ENCODE peak calls at places on chromosomes 12 and 14, in eight cellular contexts. One of them, this sample, is unnamed.

GRCh38 chr14:100900837-100901390 is 2.6 kb downstream of the RTL1 start:
- DNase-seq in H1: no peak
- DNase-seq in epithelial cell of esophagus: peak; percentile 33
- DNase-seq in mesothelial cell of epicardium: no peak
- DNase-seq in sciatic nerve: peak; percentile 63
- DNase-seq in LoVo: no peak
- DNase-seq in pons: no peak
- DNase-seq in suprapubic skin: peak; percentile 55
- DNase-seq in this sample: no peak

GRCh38 chr14:93701562-93701961 is 86.7 kb downstream of the PRIMA1 start:
- DNase-seq in H1: no peak
- DNase-seq in epithelial cell of esophagus: no peak
- DNase-seq in mesothelial cell of epicardium: no peak
- DNase-seq in sciatic nerve: no peak
- DNase-seq in LoVo: no peak
- DNase-seq in pons: no peak
- DNase-seq in suprapubic skin: no peak
- DNase-seq in this sample: no peak

GRCh38 chr12:46110220-46110700 is 119.9 kb upstream of the SCAF11 start:
- DNase-seq in H1: no peak
- DNase-seq in epithelial cell of esophagus: peak; percentile 31
- DNase-seq in mesothelial cell of epicardium: no peak
- DNase-seq in sciatic nerve: peak; percentile 58
- DNase-seq in LoVo: no peak
- DNase-seq in pons: no peak
- DNase-seq in suprapubic skin: no peak
- DNase-seq in this sample: no peak

GRCh38 chr12:81468206-81468605 is 290.9 kb downstream of the PPFIA2 start:
- DNase-seq in H1: no peak
- DNase-seq in epithelial cell of esophagus: peak; percentile 6
- DNase-seq in mesothelial cell of epicardium: no peak
- DNase-seq in sciatic nerve: no peak
- DNase-seq in LoVo: no peak
- DNase-seq in pons: peak; percentile 24
- DNase-seq in suprapubic skin: no peak
- DNase-seq in this sample: no peak

GRCh38 chr12:132218915-132219314 is 74.7 kb downstream of the NOC4L start:
- DNase-seq in H1: no peak
- DNase-seq in epithelial cell of esophagus: no peak
- DNase-seq in mesothelial cell of epicardium: no peak
- DNase-seq in sciatic nerve: no peak
- DNase-seq in LoVo: no peak
- DNase-seq in pons: no peak
- DNase-seq in suprapubic skin: no peak
- DNase-seq in this sample: no peak

GRCh38 chr14:24432259-24433131 is 2.7 kb downstream of the KHNYN start:
- DNase-seq in H1: no peak
- DNase-seq in epithelial cell of esophagus: no peak
- DNase-seq in mesothelial cell of epicardium: no peak
- DNase-seq in sciatic nerve: no peak
- DNase-seq in LoVo: no peak
- DNase-seq in pons: no peak
- DNase-seq in suprapubic skin: peak; percentile 78
- DNase-seq in this sample: no peak

GRCh38 chr14:53110103-53110502 is 43.0 kb downstream of the DDHD1 start:
- DNase-seq in H1: no peak
- DNase-seq in epithelial cell of esophagus: no peak
- DNase-seq in mesothelial cell of epicardium: no peak
- DNase-seq in sciatic nerve: no peak
- DNase-seq in LoVo: no peak
- DNase-seq in pons: no peak
- DNase-seq in suprapubic skin: no peak
- DNase-seq in this sample: no peak

GRCh38 chr14:85380891-85381290 is 149.1 kb upstream of the FLRT2 start:
- DNase-seq in H1: no peak
- DNase-seq in epithelial cell of esophagus: no peak
- DNase-seq in mesothelial cell of epicardium: no peak
- DNase-seq in sciatic nerve: no peak
- DNase-seq in LoVo: no peak
- DNase-seq in pons: no peak
- DNase-seq in suprapubic skin: no peak
- DNase-seq in this sample: no peak

GRCh38 chr12:209246-209645 is 4.7 kb downstream of the SLC6A12 start:
- DNase-seq in H1: no peak
- DNase-seq in epithelial cell of esophagus: no peak
- DNase-seq in mesothelial cell of epicardium: no peak
- DNase-seq in sciatic nerve: no peak
- DNase-seq in LoVo: no peak
- DNase-seq in pons: no peak
- DNase-seq in suprapubic skin: no peak
- DNase-seq in this sample: no peak

GRCh38 chr12:14884458-14884878 is 1.2 kb downstream of the MGP start:
- DNase-seq in H1: no peak
- DNase-seq in epithelial cell of esophagus: peak; percentile 68
- DNase-seq in mesothelial cell of epicardium: peak; percentile 44
- DNase-seq in sciatic nerve: peak; percentile 90
- DNase-seq in LoVo: peak; percentile 57
- DNase-seq in pons: peak; percentile 82
- DNase-seq in suprapubic skin: peak; percentile 91
- DNase-seq in this sample: peak; percentile 36

GRCh38 chr14:53850714-53851296 is 105.8 kb downstream of the BMP4 start:
- DNase-seq in H1: no peak
- DNase-seq in epithelial cell of esophagus: peak; percentile 54
- DNase-seq in mesothelial cell of epicardium: no peak
- DNase-seq in sciatic nerve: no peak
- DNase-seq in LoVo: peak; percentile 87
- DNase-seq in pons: no peak
- DNase-seq in suprapubic skin: no peak
- DNase-seq in this sample: no peak

GRCh38 chr14:68306934-68307758 is 485.7 kb downstream of the ZFP36L1 start:
- DNase-seq in H1: no peak
- DNase-seq in epithelial cell of esophagus: peak; percentile 21
- DNase-seq in mesothelial cell of epicardium: no peak
- DNase-seq in sciatic nerve: no peak
- DNase-seq in LoVo: no peak
- DNase-seq in pons: no peak
- DNase-seq in suprapubic skin: no peak
- DNase-seq in this sample: peak; percentile 85

GRCh38 chr14:39372656-39373055 is 59.6 kb downstream of the FBXO33 start:
- DNase-seq in H1: no peak
- DNase-seq in epithelial cell of esophagus: no peak
- DNase-seq in mesothelial cell of epicardium: no peak
- DNase-seq in sciatic nerve: no peak
- DNase-seq in LoVo: no peak
- DNase-seq in pons: no peak
- DNase-seq in suprapubic skin: no peak
- DNase-seq in this sample: no peak

GRCh38 chr14:93764211-93764659 is 24.1 kb downstream of the PRIMA1 start:
- DNase-seq in H1: no peak
- DNase-seq in epithelial cell of esophagus: no peak
- DNase-seq in mesothelial cell of epicardium: no peak
- DNase-seq in sciatic nerve: no peak
- DNase-seq in LoVo: peak; percentile 20
- DNase-seq in pons: no peak
- DNase-seq in suprapubic skin: no peak
- DNase-seq in this sample: peak; percentile 10

GRCh38 chr12:51488281-51488680 is 63.6 kb downstream of the SLC4A8 start:
- DNase-seq in H1: no peak
- DNase-seq in epithelial cell of esophagus: no peak
- DNase-seq in mesothelial cell of epicardium: no peak
- DNase-seq in sciatic nerve: no peak
- DNase-seq in LoVo: no peak
- DNase-seq in pons: no peak
- DNase-seq in suprapubic skin: no peak
- DNase-seq in this sample: no peak

GRCh38 chr12:15151141-15152091 is 69.8 kb downstream of the RERG start:
- DNase-seq in H1: no peak
- DNase-seq in epithelial cell of esophagus: peak; percentile 49
- DNase-seq in mesothelial cell of epicardium: no peak
- DNase-seq in sciatic nerve: no peak
- DNase-seq in LoVo: peak; percentile 52
- DNase-seq in pons: peak; percentile 58
- DNase-seq in suprapubic skin: no peak
- DNase-seq in this sample: no peak

GRCh38 chr12:74415633-74416032 is 122.0 kb upstream of the ATXN7L3B start:
- DNase-seq in H1: no peak
- DNase-seq in epithelial cell of esophagus: peak; percentile 52
- DNase-seq in mesothelial cell of epicardium: no peak
- DNase-seq in sciatic nerve: no peak
- DNase-seq in LoVo: peak; percentile 55
- DNase-seq in pons: peak; percentile 64
- DNase-seq in suprapubic skin: no peak
- DNase-seq in this sample: no peak

GRCh38 chr12:82754856-82755255 is 68.2 kb downstream of the TMTC2 start:
- DNase-seq in H1: no peak
- DNase-seq in epithelial cell of esophagus: no peak
- DNase-seq in mesothelial cell of epicardium: no peak
- DNase-seq in sciatic nerve: no peak
- DNase-seq in LoVo: no peak
- DNase-seq in pons: no peak
- DNase-seq in suprapubic skin: no peak
- DNase-seq in this sample: no peak

GRCh38 chr12:22334696-22335290 is at the start of gene ST8SIA1:
- DNase-seq in H1: no peak
- DNase-seq in epithelial cell of esophagus: peak; percentile 22
- DNase-seq in mesothelial cell of epicardium: no peak
- DNase-seq in sciatic nerve: peak; percentile 62
- DNase-seq in LoVo: peak; percentile 5
- DNase-seq in pons: no peak
- DNase-seq in suprapubic skin: peak; percentile 78
- DNase-seq in this sample: no peak

GRCh38 chr12:52232233-52232915 is 669 bp upstream of the KRT7 start:
- DNase-seq in H1: no peak
- DNase-seq in epithelial cell of esophagus: no peak
- DNase-seq in mesothelial cell of epicardium: no peak
- DNase-seq in sciatic nerve: no peak
- DNase-seq in LoVo: no peak
- DNase-seq in pons: no peak
- DNase-seq in suprapubic skin: peak; percentile 50
- DNase-seq in this sample: no peak

GRCh38 chr14:73223049-73223448 is 14.3 kb upstream of the PAPLN start:
- DNase-seq in H1: no peak
- DNase-seq in epithelial cell of esophagus: no peak
- DNase-seq in mesothelial cell of epicardium: no peak
- DNase-seq in sciatic nerve: no peak
- DNase-seq in LoVo: no peak
- DNase-seq in pons: peak; percentile 70
- DNase-seq in suprapubic skin: peak; percentile 80
- DNase-seq in this sample: no peak

GRCh38 chr14:99812096-99812750 is 19.0 kb downstream of the EML1 start:
- DNase-seq in H1: no peak
- DNase-seq in epithelial cell of esophagus: no peak
- DNase-seq in mesothelial cell of epicardium: no peak
- DNase-seq in sciatic nerve: no peak
- DNase-seq in LoVo: no peak
- DNase-seq in pons: no peak
- DNase-seq in suprapubic skin: no peak
- DNase-seq in this sample: no peak

GRCh38 chr14:43169722-43170121 is 1337.4 kb downstream of the FSCB start:
- DNase-seq in H1: no peak
- DNase-seq in epithelial cell of esophagus: no peak
- DNase-seq in mesothelial cell of epicardium: no peak
- DNase-seq in sciatic nerve: no peak
- DNase-seq in LoVo: no peak
- DNase-seq in pons: no peak
- DNase-seq in suprapubic skin: no peak
- DNase-seq in this sample: no peak

GRCh38 chr12:47991106-47991550 is 13.1 kb downstream of the COL2A1 start:
- DNase-seq in H1: no peak
- DNase-seq in epithelial cell of esophagus: no peak
- DNase-seq in mesothelial cell of epicardium: no peak
- DNase-seq in sciatic nerve: peak; percentile 45
- DNase-seq in LoVo: no peak
- DNase-seq in pons: no peak
- DNase-seq in suprapubic skin: peak; percentile 44
- DNase-seq in this sample: no peak

GRCh38 chr14:106395460-106396050 is 869.2 kb downstream of the TMEM121 start:
- DNase-seq in H1: no peak
- DNase-seq in epithelial cell of esophagus: no peak
- DNase-seq in mesothelial cell of epicardium: no peak
- DNase-seq in sciatic nerve: no peak
- DNase-seq in LoVo: no peak
- DNase-seq in pons: no peak
- DNase-seq in suprapubic skin: no peak
- DNase-seq in this sample: no peak